ENCODE peak calls at places on chromosomes 4 and X, in eight cellular contexts. One of them, this sample, is unnamed.

GRCh38 chr4:10007772-10008171 is 13.5 kb downstream of the SLC2A9 start:
- ATAC-seq in body of pancreas: no peak
- ATAC-seq in HCT116: no peak
- ATAC-seq in IMR-90: peak; percentile 24
- ATAC-seq in A549: no peak
- ATAC-seq in heart left ventricle: no peak
- ATAC-seq in GM12878: peak; percentile 57
- ATAC-seq in gastrocnemius medialis: no peak
- ATAC-seq in this sample: no peak

GRCh38 chrX:47311857-47312774 is 58.3 kb upstream of the ZNF157 start:
- ATAC-seq in body of pancreas: peak; percentile 73
- ATAC-seq in HCT116: peak; percentile 79
- ATAC-seq in IMR-90: peak; percentile 78
- ATAC-seq in A549: peak; percentile 88
- ATAC-seq in heart left ventricle: no peak
- ATAC-seq in GM12878: peak; percentile 87
- ATAC-seq in gastrocnemius medialis: no peak
- ATAC-seq in this sample: no peak

GRCh38 chrX:153521034-153521433 is 3.6 kb downstream of the ATP2B3 start:
- ATAC-seq in body of pancreas: no peak
- ATAC-seq in HCT116: peak; percentile 36
- ATAC-seq in IMR-90: no peak
- ATAC-seq in A549: no peak
- ATAC-seq in heart left ventricle: peak; percentile 33
- ATAC-seq in GM12878: no peak
- ATAC-seq in gastrocnemius medialis: no peak
- ATAC-seq in this sample: no peak

GRCh38 chrX:97167333-97167732 is 283.6 kb downstream of the RPA4 start:
- ATAC-seq in body of pancreas: no peak
- ATAC-seq in HCT116: no peak
- ATAC-seq in IMR-90: no peak
- ATAC-seq in A549: no peak
- ATAC-seq in heart left ventricle: no peak
- ATAC-seq in GM12878: peak; percentile 57
- ATAC-seq in gastrocnemius medialis: no peak
- ATAC-seq in this sample: no peak

GRCh38 chr4:154073107-154073817 is 284.4 kb upstream of the SFRP2 start:
- ATAC-seq in body of pancreas: no peak
- ATAC-seq in HCT116: no peak
- ATAC-seq in IMR-90: no peak
- ATAC-seq in A549: peak; percentile 39
- ATAC-seq in heart left ventricle: no peak
- ATAC-seq in GM12878: no peak
- ATAC-seq in gastrocnemius medialis: no peak
- ATAC-seq in this sample: no peak

GRCh38 chr4:57156242-57156990 is 46.2 kb upstream of the IGFBP7 start:
- ATAC-seq in body of pancreas: no peak
- ATAC-seq in HCT116: no peak
- ATAC-seq in IMR-90: peak; percentile 48
- ATAC-seq in A549: peak; percentile 69
- ATAC-seq in heart left ventricle: no peak
- ATAC-seq in GM12878: no peak
- ATAC-seq in gastrocnemius medialis: no peak
- ATAC-seq in this sample: no peak

GRCh38 chr4:4356106-4357041 is 30.5 kb upstream of the NSG1 start:
- ATAC-seq in body of pancreas: no peak
- ATAC-seq in HCT116: no peak
- ATAC-seq in IMR-90: peak; percentile 14
- ATAC-seq in A549: no peak
- ATAC-seq in heart left ventricle: peak; percentile 48
- ATAC-seq in GM12878: no peak
- ATAC-seq in gastrocnemius medialis: no peak
- ATAC-seq in this sample: no peak

GRCh38 chr4:64353904-64354303 is 55.3 kb downstream of the TECRL start:
- ATAC-seq in body of pancreas: no peak
- ATAC-seq in HCT116: no peak
- ATAC-seq in IMR-90: no peak
- ATAC-seq in A549: no peak
- ATAC-seq in heart left ventricle: peak; percentile 61
- ATAC-seq in GM12878: no peak
- ATAC-seq in gastrocnemius medialis: no peak
- ATAC-seq in this sample: no peak

GRCh38 chr4:107183155-107183774 is 147.2 kb upstream of the DKK2 start:
- ATAC-seq in body of pancreas: peak; percentile 91
- ATAC-seq in HCT116: peak; percentile 100
- ATAC-seq in IMR-90: peak; percentile 98
- ATAC-seq in A549: peak; percentile 85
- ATAC-seq in heart left ventricle: peak; percentile 94
- ATAC-seq in GM12878: peak; percentile 99
- ATAC-seq in gastrocnemius medialis: peak; percentile 97
- ATAC-seq in this sample: peak; percentile 72

GRCh38 chr4:155809835-155810234 is 51.0 kb downstream of the GUCY1B1 start:
- ATAC-seq in body of pancreas: peak; percentile 87
- ATAC-seq in HCT116: peak; percentile 88
- ATAC-seq in IMR-90: peak; percentile 78
- ATAC-seq in A549: peak; percentile 50
- ATAC-seq in heart left ventricle: peak; percentile 54
- ATAC-seq in GM12878: peak; percentile 99
- ATAC-seq in gastrocnemius medialis: no peak
- ATAC-seq in this sample: peak; percentile 64

GRCh38 chr4:628346-628745 is 3.0 kb downstream of the PDE6B start:
- ATAC-seq in body of pancreas: no peak
- ATAC-seq in HCT116: no peak
- ATAC-seq in IMR-90: no peak
- ATAC-seq in A549: no peak
- ATAC-seq in heart left ventricle: no peak
- ATAC-seq in GM12878: no peak
- ATAC-seq in gastrocnemius medialis: no peak
- ATAC-seq in this sample: no peak

GRCh38 chr4:144223654-144224053 is 83.1 kb upstream of the GYPA start:
- ATAC-seq in body of pancreas: no peak
- ATAC-seq in HCT116: no peak
- ATAC-seq in IMR-90: no peak
- ATAC-seq in A549: no peak
- ATAC-seq in heart left ventricle: no peak
- ATAC-seq in GM12878: no peak
- ATAC-seq in gastrocnemius medialis: no peak
- ATAC-seq in this sample: no peak

GRCh38 chr4:140092094-140092820 is 61.7 kb downstream of the MAML3 start:
- ATAC-seq in body of pancreas: no peak
- ATAC-seq in HCT116: peak; percentile 71
- ATAC-seq in IMR-90: no peak
- ATAC-seq in A549: no peak
- ATAC-seq in heart left ventricle: peak; percentile 77
- ATAC-seq in GM12878: no peak
- ATAC-seq in gastrocnemius medialis: peak; percentile 31
- ATAC-seq in this sample: peak; percentile 23
- H3K4me1 ChIP-seq in body of pancreas: peaks cover 63% of the 10 kb centered on the region
- H3K4me1 ChIP-seq in HCT116: peaks cover 23% of the 10 kb centered on the region
- H3K4me1 ChIP-seq in IMR-90: peaks cover 45% of the 10 kb centered on the region
- H3K4me1 ChIP-seq in A549: peaks cover 98% of the 10 kb centered on the region
- H3K4me1 ChIP-seq in heart left ventricle: peaks cover 76% of the 10 kb centered on the region
- H3K4me1 ChIP-seq in GM12878: no peaks in the 10 kb centered on the region
- H3K4me1 ChIP-seq in gastrocnemius medialis: peaks cover 48% of the 10 kb centered on the region
- H3K4me1 ChIP-seq in this sample: peaks cover 56% of the 10 kb centered on the region

DNA sequence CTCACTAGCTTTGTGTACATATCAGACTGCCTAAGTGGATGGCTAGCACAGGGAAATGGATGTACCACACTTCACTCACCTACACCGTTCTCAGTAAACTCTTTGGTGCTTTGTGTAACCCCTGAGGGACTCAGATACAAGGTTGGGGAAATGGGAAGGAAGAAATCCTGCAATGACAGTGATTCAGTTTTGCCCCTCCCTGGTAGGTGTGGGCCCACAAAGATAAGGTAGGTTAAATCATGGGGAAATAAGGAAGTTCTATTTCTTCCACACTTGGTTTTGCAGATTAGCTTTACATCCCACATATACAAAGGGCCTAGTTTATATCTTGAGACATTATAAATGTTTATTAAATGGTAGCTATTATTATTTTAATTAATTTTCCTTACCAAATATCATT is 197.6 kb upstream of the SPANXN4 start:
- ATAC-seq in body of pancreas: no peak
- ATAC-seq in HCT116: no peak
- ATAC-seq in IMR-90: no peak
- ATAC-seq in A549: no peak
- ATAC-seq in heart left ventricle: no peak
- ATAC-seq in GM12878: no peak
- ATAC-seq in gastrocnemius medialis: no peak
- ATAC-seq in this sample: no peak
- TF ChIP-seq POLR2A in body of pancreas: no peak
- TF ChIP-seq POLR2A in HCT116: no peak
- TF ChIP-seq POLR2A in IMR-90: no peak
- TF ChIP-seq POLR2A in A549: no peak
- TF ChIP-seq POLR2A in heart left ventricle: no peak
- TF ChIP-seq POLR2A in GM12878: no peak
- TF ChIP-seq POLR2A in gastrocnemius medialis: no peak
- TF ChIP-seq POLR2A in this sample: no peak

GRCh38 chrX:19746919-19747671 is 140.3 kb downstream of the SH3KBP1 start:
- ATAC-seq in body of pancreas: no peak
- ATAC-seq in HCT116: no peak
- ATAC-seq in IMR-90: no peak
- ATAC-seq in A549: no peak
- ATAC-seq in heart left ventricle: no peak
- ATAC-seq in GM12878: peak; percentile 1
- ATAC-seq in gastrocnemius medialis: no peak
- ATAC-seq in this sample: no peak
- H3K4me1 ChIP-seq in body of pancreas: no peaks in the 10 kb centered on the region
- H3K4me1 ChIP-seq in HCT116: no peaks in the 10 kb centered on the region
- H3K4me1 ChIP-seq in IMR-90: no peaks in the 10 kb centered on the region
- H3K4me1 ChIP-seq in A549: no peaks in the 10 kb centered on the region
- H3K4me1 ChIP-seq in heart left ventricle: peaks cover 45% of the 10 kb centered on the region
- H3K4me1 ChIP-seq in GM12878: peaks cover 58% of the 10 kb centered on the region
- H3K4me1 ChIP-seq in gastrocnemius medialis: no peaks in the 10 kb centered on the region
- H3K4me1 ChIP-seq in this sample: no peaks in the 10 kb centered on the region

GRCh38 chrX:13090261-13091110 is 46.1 kb upstream of the FAM9C start:
- ATAC-seq in body of pancreas: peak; percentile 27
- ATAC-seq in HCT116: no peak
- ATAC-seq in IMR-90: peak; percentile 59
- ATAC-seq in A549: no peak
- ATAC-seq in heart left ventricle: peak; percentile 61
- ATAC-seq in GM12878: peak; percentile 7
- ATAC-seq in gastrocnemius medialis: no peak
- ATAC-seq in this sample: peak; percentile 65

GRCh38 chrX:13086076-13086475 is 41.7 kb upstream of the FAM9C start:
- ATAC-seq in body of pancreas: no peak
- ATAC-seq in HCT116: no peak
- ATAC-seq in IMR-90: no peak
- ATAC-seq in A549: no peak
- ATAC-seq in heart left ventricle: no peak
- ATAC-seq in GM12878: no peak
- ATAC-seq in gastrocnemius medialis: no peak
- ATAC-seq in this sample: no peak

GRCh38 chrX:13087322-13088154 is 43.1 kb upstream of the FAM9C start:
- ATAC-seq in body of pancreas: no peak
- ATAC-seq in HCT116: no peak
- ATAC-seq in IMR-90: no peak
- ATAC-seq in A549: no peak
- ATAC-seq in heart left ventricle: no peak
- ATAC-seq in GM12878: peak; percentile 54
- ATAC-seq in gastrocnemius medialis: no peak
- ATAC-seq in this sample: no peak

GRCh38 chrX:13085533-13085932 is 41.1 kb upstream of the FAM9C start:
- ATAC-seq in body of pancreas: no peak
- ATAC-seq in HCT116: no peak
- ATAC-seq in IMR-90: no peak
- ATAC-seq in A549: no peak
- ATAC-seq in heart left ventricle: no peak
- ATAC-seq in GM12878: peak; percentile 4
- ATAC-seq in gastrocnemius medialis: no peak
- ATAC-seq in this sample: no peak

DNA sequence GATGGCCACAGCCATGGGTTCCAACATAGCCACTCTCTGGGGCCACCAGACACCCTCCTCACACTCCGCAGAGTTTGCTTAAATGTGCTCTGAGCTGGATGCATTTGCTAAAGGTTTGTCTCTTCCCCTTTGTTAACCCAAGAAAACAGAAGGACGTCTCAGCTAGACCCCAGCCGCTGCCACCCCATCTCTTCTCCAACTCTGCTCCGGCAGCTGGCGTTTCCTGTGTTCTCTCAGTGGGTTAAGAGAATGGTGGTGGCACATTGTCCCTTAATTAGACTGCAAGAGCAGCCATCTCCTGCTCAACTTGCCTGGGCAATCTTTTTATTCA is 43.7 kb upstream of the FAM9C start:
- ATAC-seq in body of pancreas: no peak
- ATAC-seq in HCT116: no peak
- ATAC-seq in IMR-90: no peak
- ATAC-seq in A549: no peak
- ATAC-seq in heart left ventricle: no peak
- ATAC-seq in GM12878: peak; percentile 11
- ATAC-seq in gastrocnemius medialis: no peak
- ATAC-seq in this sample: no peak
- TF ChIP-seq POLR2A in body of pancreas: no peak
- TF ChIP-seq POLR2A in HCT116: no peak
- TF ChIP-seq POLR2A in IMR-90: no peak
- TF ChIP-seq POLR2A in A549: no peak
- TF ChIP-seq POLR2A in heart left ventricle: no peak
- TF ChIP-seq POLR2A in GM12878: peak; percentile 59
- TF ChIP-seq POLR2A in gastrocnemius medialis: no peak
- TF ChIP-seq POLR2A in this sample: no peak